ENCODE peak calls at places on chromosomes 6 and 20, in five cellular contexts. E, G, F, K and P are unnamed samples.

GRCh38 chr6:116438590-116439448 is 22.4 kb upstream of the CALHM6 start:
- DNase-seq in K (no peak), F (no peak), E (no peak), G (no peak), P (no peak)

GRCh38 chr6:31586596-31586995 is 519 bp downstream of the LST1 start:
- DNase-seq in K (no peak), G (peak; percentile 91), E (no peak), F (no peak), P (no peak)

GRCh38 chr6:151179321-151179720 is 60.4 kb upstream of the AKAP12 start:
- DNase-seq in E (peak; percentile 13), F (no peak), G (no peak), K (peak; percentile 58), P (no peak)

GRCh38 chr6:5998741-5999687 is 7.7 kb downstream of the NRN1 start:
- DNase-seq in K (no peak), G (peak; percentile 76), F (no peak), E (no peak), P (no peak)

GRCh38 chr6:16901777-16902176 is 140.5 kb upstream of the ATXN1 start:
- DNase-seq in K (peak; percentile 88), G (no peak), E (peak; percentile 8), F (no peak), P (no peak)

GRCh38 chr20:33702861-33703260 is 16.7 kb upstream of the E2F1 start:
- DNase-seq in F (no peak), K (no peak), E (no peak), G (no peak), P (no peak)

GRCh38 chr20:8213270-8213669 is 81.2 kb downstream of the PLCB1 start:
- DNase-seq in K (no peak), F (no peak), E (no peak), G (no peak), P (no peak)

GRCh38 chr20:9185511-9185910 is 116.6 kb downstream of the PLCB4 start:
- DNase-seq in F (no peak), G (no peak), E (no peak), K (peak; percentile 6), P (no peak)

GRCh38 chr6:57158658-57159057 is 13.5 kb upstream of the BAG2 start:
- DNase-seq in F (no peak), E (peak; percentile 59), G (no peak), K (no peak), P (peak; percentile 4)

GRCh38 chr6:11263185-11263817 is 30.8 kb upstream of the NEDD9 start:
- DNase-seq in G (no peak), K (peak; percentile 91), F (no peak), E (peak; percentile 45), P (peak; percentile 39)

GRCh38 chr6:87722831-87723726 is 21.0 kb upstream of the AKIRIN2 start:
- DNase-seq in K (peak; percentile 95), G (peak; percentile 82), F (no peak), E (peak; percentile 87), P (peak; percentile 82)

GRCh38 chr6:2857580-2858337 is 16.1 kb upstream of the SERPINB1 start:
- DNase-seq in E (no peak), F (no peak), G (peak; percentile 87), K (peak; percentile 95), P (peak; percentile 84)

GRCh38 chr20:23126281-23127061 is 40.3 kb upstream of the CD93 start:
- DNase-seq in K (no peak), E (no peak), F (no peak), G (peak; percentile 80), P (no peak)

GRCh38 chr6:79042799-79043126 is 35.3 kb downstream of the PHIP start:
- DNase-seq in G (no peak), K (no peak), E (no peak), F (no peak), P (no peak)

GRCh38 chr20:51653226-51653625 is 110.7 kb upstream of the NFATC2 start:
- DNase-seq in G (no peak), E (no peak), F (no peak), K (no peak), P (no peak)

GRCh38 chr6:28747631-28748157 is 176.1 kb downstream of the TRIM27 start:
- DNase-seq in E (peak; percentile 55), G (no peak), K (peak; percentile 63), F (no peak), P (peak; percentile 50)

GRCh38 chr6:19896580-19897010 is 59.4 kb downstream of the ID4 start:
- DNase-seq in G (no peak), E (peak; percentile 8), F (no peak), K (no peak), P (no peak)

GRCh38 chr6:158185729-158186456 is 17.7 kb downstream of the GTF2H5 start:
- DNase-seq in G (no peak), K (peak; percentile 41), E (peak; percentile 18), F (no peak), P (no peak)

GRCh38 chr6:85323435-85324040 is 126.3 kb upstream of the NT5E start:
- DNase-seq in E (peak; percentile 45), G (no peak), K (peak; percentile 90), F (peak; percentile 66), P (peak; percentile 68)

GRCh38 chr6:137150072-137150471 is 23.4 kb downstream of the IL22RA2 start:
- DNase-seq in E (no peak), G (no peak), F (no peak), K (no peak), P (no peak)